ENCODE peak calls at places on chromosomes 3 and 15, in four cellular contexts. R is HepG2, U is K562, N is GM12878. M is an unnamed sample.
A peak's percentile ranks its signal among the peaks of the same experiment; 100 is the strongest.

GRCh38 chr3:140931801-140932200 is 9.8 kb upstream of the SLC25A36 start:
- DNase-seq in U (no peak), N (no peak), R (no peak), M (no peak)

GRCh38 chr3:31934018-31934417 is 47.0 kb downstream of the OSBPL10 start:
- DNase-seq in R (no peak), U (no peak), N (no peak), M (no peak)

GRCh38 chr3:1943395-1944118 is 155.1 kb upstream of the CNTN4 start:
- DNase-seq in U (no peak), N (no peak), R (no peak), M (no peak)

GRCh38 chr3:178195824-178196223 is 340.4 kb upstream of the KCNMB2 start:
- DNase-seq in N (no peak), U (no peak), R (no peak), M (no peak)

GRCh38 chr3:177211503-177212277 is 14.4 kb upstream of the TBL1XR1 start:
- DNase-seq in N (no peak), R (peak; percentile 74), U (no peak), M (no peak)

GRCh38 chr3:59425942-59426341 is 376.1 kb upstream of the CFAP20DC start:
- DNase-seq in U (no peak), N (no peak), R (no peak), M (no peak)

GRCh38 chr3:101813817-101814440 is 34.9 kb downstream of the NXPE3 start:
- DNase-seq in N (no peak), U (no peak), R (peak; percentile 22), M (no peak)

GRCh38 chr3:118817748-118818165 is 216.9 kb downstream of the IGSF11 start:
- DNase-seq in R (peak; percentile 48), U (peak; percentile 33), N (no peak), M (peak; percentile 54)

GRCh38 chr3:151751161-151751560 is 17.4 kb downstream of the AADACL2 start:
- DNase-seq in N (no peak), U (no peak), R (no peak), M (no peak)

GRCh38 chr3:186322761-186323160 is 39.3 kb downstream of the DGKG start:
- DNase-seq in R (no peak), U (no peak), N (no peak), M (no peak)

GRCh38 chr3:174581551-174581950 is 277.6 kb upstream of the NAALADL2 start:
- DNase-seq in U (no peak), N (no peak), R (no peak), M (no peak)

GRCh38 chr3:107884719-107885460 is 205.9 kb downstream of the CD47 start:
- DNase-seq in R (no peak), U (no peak), N (no peak), M (no peak)

GRCh38 chr15:86620636-86621349 is 541.1 kb downstream of the AGBL1 start:
- DNase-seq in U (no peak), N (no peak), R (peak; percentile 2), M (no peak)

GRCh38 chr3:169661567-169662214 is 1.8 kb downstream of the MECOM start:
- DNase-seq in R (no peak), U (no peak), N (no peak), M (peak; percentile 56)

GRCh38 chr3:18288243-18288642 is 136.9 kb downstream of the SATB1 start:
- DNase-seq in R (no peak), U (no peak), N (no peak), M (no peak)
- TF ChIP-seq FOXK2 in R (no peak), U (no peak), N (no peak), M (no peak)

GRCh38 chr15:83288381-83288801 is 3.9 kb upstream of the BNC1 start:
- DNase-seq in N (no peak), U (no peak), R (no peak), M (no peak)

GRCh38 chr15:83285979-83286553 is 1.6 kb upstream of the BNC1 start:
- DNase-seq in R (no peak), U (no peak), N (no peak), M (no peak)

GRCh38 chr15:83287541-83288027 is 3.1 kb upstream of the BNC1 start:
- DNase-seq in U (no peak), R (no peak), N (no peak), M (no peak)

GRCh38 chr15:83290236-83290635 is 5.8 kb upstream of the BNC1 start:
- DNase-seq in R (no peak), U (peak; percentile 16), N (no peak), M (no peak)

DNA sequence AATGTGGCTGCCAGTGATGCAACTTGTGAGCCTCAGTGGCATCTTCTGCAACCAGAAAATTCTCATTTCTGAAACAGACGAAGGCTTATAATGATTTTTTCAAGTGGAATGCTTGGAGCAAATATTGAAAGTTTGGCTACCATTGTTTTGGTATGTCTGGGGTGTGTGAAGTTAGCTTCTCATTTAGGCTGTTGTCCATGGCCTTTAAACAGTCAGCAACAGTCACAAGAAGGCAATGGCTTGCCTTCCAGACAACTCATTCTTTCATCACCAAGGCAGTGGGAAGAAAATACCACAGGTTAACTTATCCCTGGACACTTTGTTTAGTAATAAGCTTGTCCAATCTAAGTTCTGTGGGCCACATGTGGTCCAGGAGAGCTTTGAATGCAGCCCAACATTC is 4.7 kb upstream of the BNC1 start:
- DNase-seq in N (no peak), R (no peak), U (no peak), M (no peak)
- TF ChIP-seq FOXK2 in N (no peak), R (no peak), U (no peak), M (no peak)

DNA sequence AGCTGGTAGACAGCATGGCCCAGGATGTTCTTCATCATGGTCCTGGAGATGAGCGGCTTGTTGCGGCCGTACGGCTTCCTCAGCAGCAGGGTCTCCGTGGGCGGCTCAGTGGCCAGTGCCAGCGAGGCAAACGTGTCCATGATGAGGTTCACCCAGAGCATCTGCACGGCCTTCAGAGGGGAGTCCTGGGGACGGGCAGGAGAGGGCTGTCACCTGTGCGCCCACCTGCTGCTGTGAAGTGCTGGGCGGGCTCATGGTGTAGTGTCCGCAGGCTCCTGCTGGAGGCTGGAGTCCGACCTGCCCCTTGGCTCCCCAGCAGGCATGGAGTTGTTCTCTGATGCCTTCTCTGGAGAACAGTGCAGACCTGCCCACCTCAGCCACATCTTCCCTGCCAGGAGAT is 21.9 kb upstream of the SEC13 start:
- DNase-seq in R (no peak), N (no peak), U (no peak), M (no peak)
- TF ChIP-seq FOXK2 in R (no peak), N (no peak), U (no peak), M (no peak)

DNA sequence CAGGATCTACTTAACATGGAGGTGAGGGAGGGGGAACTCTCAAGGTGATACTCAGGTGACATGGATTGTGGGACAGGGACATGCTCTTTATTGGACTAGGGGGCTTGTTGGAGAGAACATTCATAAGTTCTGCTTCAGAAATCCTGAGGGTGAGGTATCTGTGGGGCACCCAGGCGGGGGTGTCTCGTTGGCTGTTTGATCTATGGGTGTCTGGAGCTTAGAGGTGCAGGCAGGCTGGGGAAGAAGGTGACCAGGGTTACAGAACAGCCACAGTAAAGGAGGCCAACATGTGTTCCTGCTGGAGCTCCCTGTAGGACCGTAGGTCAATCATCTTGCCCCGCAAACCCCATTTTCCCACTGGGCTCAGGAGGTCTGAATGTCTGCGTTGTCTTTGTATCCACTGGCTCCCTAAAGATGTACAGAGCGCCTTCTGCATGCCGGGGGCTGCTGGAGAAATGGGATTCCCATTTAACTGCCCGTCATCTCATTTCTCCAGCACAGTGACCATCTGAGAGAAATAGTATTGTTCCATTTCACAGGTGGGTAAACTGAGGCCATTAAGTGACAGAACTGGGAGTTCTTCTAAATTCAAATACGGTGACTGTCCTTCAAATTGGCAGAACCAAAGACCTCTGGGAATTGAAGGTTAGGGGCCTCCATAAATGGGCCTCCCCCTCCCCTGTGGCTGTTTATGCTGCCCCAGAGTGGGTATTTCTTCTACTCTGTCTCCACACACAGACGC is 40.3 kb upstream of the TSEN2 start:
- DNase-seq in R (no peak), N (no peak), U (no peak), M (no peak)
- TF ChIP-seq FOXK2 in R (no peak), N (no peak), U (no peak), M (no peak)

DNA sequence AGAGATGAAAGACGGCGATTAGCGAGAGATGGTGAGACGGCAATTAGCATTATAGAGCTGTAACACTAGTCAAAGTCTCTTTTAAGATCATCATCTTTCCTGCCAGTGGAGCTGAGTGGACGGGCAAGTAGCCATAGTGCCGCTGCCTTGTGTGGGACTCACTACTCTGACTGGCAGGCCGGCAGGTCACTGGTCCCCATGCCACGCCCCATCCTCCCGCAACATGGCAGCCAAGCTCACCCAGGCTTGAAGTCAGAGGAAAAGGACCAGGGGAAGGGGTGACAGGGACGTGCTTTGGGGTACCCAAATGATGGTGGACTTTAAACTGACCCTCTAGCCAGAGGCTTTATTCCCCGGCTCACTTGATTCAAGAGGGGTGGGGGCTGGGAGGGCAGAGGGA is 44.6 kb upstream of the COL6A5 start:
- DNase-seq in U (no peak), N (no peak), R (no peak), M (no peak)
- TF ChIP-seq FOXK2 in U (no peak), N (no peak), R (no peak), M (no peak)

GRCh38 chr3:155631323-155632019 is 113.4 kb downstream of the PLCH1 start:
- DNase-seq in R (no peak), N (no peak), U (no peak), M (no peak)
- TF ChIP-seq FOXK2 in R (no peak), N (no peak), U (no peak), M (no peak)

M was measured in HEK293T.